ENCODE peak calls at places on chromosomes 5 and 9, in seven cellular contexts. F, I, X, O, B, D and L are unnamed samples.

GRCh38 chr9:71769175-71770165 is 1.2 kb upstream of the CEMIP2 start:
- DNase-seq in B (peak), F (no peak), I (peak), X (peak), D (peak), O (peak), L (peak)

GRCh38 chr5:105945203-105945972 is 1725.3 kb downstream of the EFNA5 start:
- DNase-seq in D (no peak), O (no peak), X (no peak), I (no peak), F (no peak), B (no peak), L (no peak)

GRCh38 chr9:21684831-21685362 is 117.5 kb upstream of the MTAP start:
- DNase-seq in D (peak), B (no peak), X (no peak), I (no peak), O (peak), F (peak), L (no peak)

GRCh38 chr5:140348104-140348503 is 1.7 kb upstream of the HBEGF start:
- DNase-seq in O (no peak), B (no peak), F (no peak), D (no peak), I (no peak), X (peak), L (no peak)

GRCh38 chr9:89878003-89878411 is 273.2 kb downstream of the GADD45G start:
- DNase-seq in O (no peak), I (no peak), D (no peak), B (no peak), X (no peak), F (no peak), L (no peak)

GRCh38 chr5:71830626-71831539 is 111.8 kb downstream of the CARTPT start:
- DNase-seq in X (peak), D (peak), O (no peak), B (peak), F (peak), I (no peak), L (peak)

GRCh38 chr5:1127991-1128785 is 16.3 kb upstream of the SLC12A7 start:
- DNase-seq in O (no peak), F (no peak), B (no peak), I (no peak), X (no peak), D (peak), L (no peak)

GRCh38 chr5:131994090-131994489 is 17.4 kb downstream of the ACSL6 start:
- DNase-seq in F (no peak), O (no peak), X (peak), B (no peak), D (no peak), I (no peak), L (no peak)

GRCh38 chr5:10423009-10423408 is 18.7 kb upstream of the ROPN1L start:
- DNase-seq in D (no peak), I (no peak), F (no peak), X (no peak), B (no peak), O (no peak), L (no peak)

GRCh38 chr5:178826216-178826615 is 33.5 kb upstream of the ZNF354B start:
- DNase-seq in B (no peak), O (no peak), D (no peak), F (no peak), I (no peak), X (no peak), L (no peak)

GRCh38 chr5:150021491-150022162 is 21.1 kb downstream of the HMGXB3 start:
- DNase-seq in B (no peak), I (no peak), O (no peak), F (peak), D (no peak), X (no peak), L (peak)

GRCh38 chr5:180795771-180796313 is 6.8 kb downstream of the MGAT1 start:
- DNase-seq in D (no peak), F (no peak), O (no peak), B (no peak), I (no peak), X (no peak), L (no peak)

GRCh38 chr5:154542581-154542980 is 64.6 kb upstream of the HAND1 start:
- DNase-seq in D (no peak), O (no peak), I (no peak), B (no peak), F (no peak), X (no peak), L (no peak)

GRCh38 chr5:124797665-124798087 is 51.2 kb upstream of the ZNF608 start:
- DNase-seq in I (no peak), O (no peak), D (no peak), F (no peak), B (no peak), X (no peak), L (no peak)

GRCh38 chr5:96718635-96719077 is 56.5 kb downstream of the CAST start:
- DNase-seq in F (peak), B (no peak), I (no peak), O (no peak), X (no peak), D (peak), L (no peak)